ENCODE peak calls at places on chromosomes 12 and 14, in five cellular contexts. Y, N, V, K and F are unnamed samples.

GRCh38 chr12:4024701-4025419 is 151.7 kb upstream of the PARP11 start:
- DNase-seq in K (no peak), Y (no peak), V (no peak), N (peak), F (no peak)

GRCh38 chr12:98439471-98440164 is 75.8 kb upstream of the TMPO start:
- DNase-seq in V (no peak), K (peak), N (peak), Y (no peak), F (peak)

GRCh38 chr12:6927379-6927991 is at the start of gene ATN1:
- DNase-seq in V (peak), K (peak), N (peak), Y (peak), F (peak)

GRCh38 chr14:61609143-61609851 is 86.0 kb upstream of the HIF1A start:
- DNase-seq in N (peak), Y (no peak), V (no peak), K (peak), F (peak)

GRCh38 chr12:12759234-12759915 is 26.1 kb upstream of the APOLD1 start:
- DNase-seq in N (no peak), K (no peak), Y (no peak), V (no peak), F (no peak)

GRCh38 chr14:100693877-100694578 is 32.7 kb upstream of the DLK1 start:
- DNase-seq in N (no peak), K (no peak), Y (no peak), V (no peak), F (no peak)

GRCh38 chr14:58414845-58415244 is 12.5 kb downstream of the TIMM9 start:
- DNase-seq in K (peak), Y (no peak), N (peak), V (no peak), F (no peak)

GRCh38 chr12:113062502-113063395 is 6.2 kb downstream of the DTX1 start:
- DNase-seq in N (no peak), V (no peak), K (no peak), Y (no peak), F (peak)

GRCh38 chr12:105107497-105108371 is at the start of gene WASHC4:
- DNase-seq in N (peak), V (peak), Y (peak), K (peak), F (peak)

GRCh38 chr12:64061868-64062375 is 160.2 kb downstream of the KICS2 start:
- DNase-seq in V (no peak), K (no peak), Y (no peak), N (no peak), F (no peak)

GRCh38 chr12:15602051-15602672 is 187.0 kb downstream of the EPS8 start:
- DNase-seq in N (no peak), K (no peak), V (no peak), Y (no peak), F (peak)

DNA sequence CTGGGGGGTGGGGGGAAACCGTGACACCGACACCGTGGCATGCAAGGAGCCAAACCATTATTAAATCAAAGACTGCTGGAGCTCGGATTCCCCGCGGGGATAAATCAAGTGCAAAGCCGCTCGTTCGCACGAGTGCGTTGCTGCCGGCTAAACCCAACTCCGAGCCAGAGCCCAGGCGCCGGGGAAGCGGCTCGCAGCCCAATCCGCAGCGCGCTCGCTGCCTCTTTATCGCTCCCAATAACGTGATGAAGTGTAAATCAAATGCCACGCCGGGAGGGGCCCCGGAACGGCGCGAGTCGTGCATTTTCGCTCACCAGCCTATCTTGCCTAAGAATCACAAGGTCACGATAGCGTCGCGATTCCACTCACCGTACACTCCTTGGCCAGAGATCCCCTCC is 1.3 kb downstream of the MDGA2 start:
- DNase-seq in Y (no peak), K (no peak), V (no peak), N (peak), F (peak)
- H3K4me3 ChIP-seq in Y (peak), K (no peak), V (no peak), N (peak), F (no peak)

GRCh38 chr12:124388679-124389536 is 94.0 kb downstream of the RFLNA start:
- DNase-seq in Y (peak), V (peak), K (peak), N (peak), F (peak)
- H3K4me3 ChIP-seq in Y (peak), V (peak), K (peak), N (peak), F (peak)

DNA sequence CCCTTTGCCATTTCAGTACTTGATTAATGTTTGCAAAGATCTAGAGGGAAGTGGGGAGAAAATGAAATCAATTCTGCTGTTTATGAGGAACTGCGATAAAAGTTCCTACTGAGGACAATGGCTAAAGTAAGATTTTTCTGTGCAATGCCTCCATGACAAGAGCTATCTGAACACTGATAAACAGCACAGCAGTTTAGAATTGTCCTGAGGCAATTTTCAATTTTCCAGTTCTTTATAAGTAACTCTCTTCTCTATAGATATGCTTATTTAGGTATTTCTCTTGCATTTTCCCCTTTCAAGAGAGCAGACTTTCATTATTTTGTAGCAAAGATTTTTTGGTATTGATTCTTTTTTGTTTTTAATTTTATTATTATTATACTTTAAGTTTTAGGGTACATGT is 34.6 kb upstream of the TMTC2 start:
- DNase-seq in N (no peak), V (no peak), K (no peak), Y (no peak), F (no peak)
- H3K4me3 ChIP-seq in N (no peak), V (no peak), K (no peak), Y (no peak), F (no peak)

GRCh38 chr14:38948576-38948975 is 154.5 kb downstream of the SEC23A start:
- DNase-seq in Y (no peak), N (no peak), V (no peak), K (no peak), F (no peak)
- H3K4me3 ChIP-seq in Y (no peak), N (no peak), V (no peak), K (no peak), F (no peak)

GRCh38 chr12:48981757-48982157 is 3.6 kb downstream of the WNT1 start:
- DNase-seq in N (no peak), Y (no peak), K (no peak), V (no peak), F (no peak)
- H3K4me3 ChIP-seq in N (no peak), Y (no peak), K (no peak), V (peak), F (no peak)